ENCODE peak calls at places on chromosomes 11 and 22, in ten cellular contexts. Q is esophagus muscularis mucosa, K is uterus, E is K562, F is HCT116, H is esophagus squamous epithelium, C is ovary, V is suprapubic skin, R is Peyer's patch, S is body of pancreas. U is an unnamed sample.

GRCh38 chr11:132898021-132898420 is 634.3 kb downstream of the OPCML start:
- DNase-seq in H (no peak), V (no peak), Q (no peak), K (no peak), E (no peak), S (peak; percentile 11), R (no peak), F (no peak), C (no peak), U (no peak)

GRCh38 chr11:65894034-65894591 is 3.6 kb downstream of the CCDC85B start:
- DNase-seq in S (no peak), R (peak; percentile 70), V (no peak), E (no peak), C (no peak), F (no peak), H (no peak), Q (no peak), K (peak; percentile 39), U (no peak)

GRCh38 chr22:46061431-46062231 is 84.7 kb upstream of the WNT7B start:
- DNase-seq in C (no peak), K (peak; percentile 19), S (peak; percentile 23), V (peak; percentile 64), H (no peak), E (no peak), R (no peak), F (no peak), Q (no peak), U (no peak)

GRCh38 chr11:107741044-107741823 is 29.4 kb upstream of the SLN start:
- DNase-seq in Q (no peak), R (no peak), H (no peak), K (no peak), V (no peak), C (no peak), E (peak; percentile 19), F (peak; percentile 22), S (peak; percentile 6), U (no peak)

GRCh38 chr11:57527056-57527631 is 3.4 kb downstream of the TIMM10 start:
- DNase-seq in S (peak; percentile 90), R (peak; percentile 77), V (peak; percentile 77), F (peak; percentile 32), E (peak; percentile 49), H (no peak), C (peak; percentile 74), K (peak; percentile 74), Q (peak; percentile 93), U (peak; percentile 78)

GRCh38 chr11:44973634-44974401 is 23.1 kb upstream of the TP53I11 start:
- DNase-seq in C (no peak), F (no peak), V (no peak), R (no peak), Q (no peak), E (no peak), K (no peak), S (no peak), H (no peak), U (no peak)

GRCh38 chr22:35719212-35719869 is 1.7 kb downstream of the APOL5 start:
- DNase-seq in V (no peak), S (no peak), R (no peak), K (no peak), Q (no peak), H (no peak), E (no peak), F (no peak), C (no peak), U (no peak)

GRCh38 chr11:6326980-6327379 is 6.7 kb upstream of the CAVIN3 start:
- DNase-seq in V (no peak), F (no peak), Q (no peak), E (no peak), R (no peak), C (no peak), S (no peak), K (no peak), H (no peak), U (no peak)

GRCh38 chr11:122215244-122215992 is 99.4 kb upstream of the BLID start:
- DNase-seq in R (no peak), S (peak; percentile 80), C (peak; percentile 81), K (peak; percentile 63), V (peak; percentile 79), Q (no peak), H (no peak), F (peak; percentile 51), E (peak; percentile 24), U (peak; percentile 69)

GRCh38 chr11:14261094-14261493 is 97.9 kb downstream of the RRAS2 start:
- DNase-seq in F (no peak), C (no peak), H (no peak), S (no peak), E (no peak), K (no peak), Q (no peak), R (no peak), V (no peak), U (no peak)

GRCh38 chr11:34075178-34075820 is 23.8 kb downstream of the CAPRIN1 start:
- DNase-seq in H (no peak), V (no peak), R (no peak), Q (no peak), C (no peak), F (peak; percentile 60), E (no peak), S (no peak), K (no peak), U (no peak)

GRCh38 chr22:49011379-49011768 is 816.3 kb downstream of the BRD1 start:
- DNase-seq in Q (peak; percentile 90), V (no peak), H (no peak), F (no peak), K (no peak), R (no peak), E (no peak), S (no peak), C (no peak), U (no peak)

GRCh38 chr22:19048531-19048930 is 73.7 kb downstream of the DGCR2 start:
- DNase-seq in V (no peak), C (no peak), S (no peak), F (no peak), H (no peak), Q (no peak), R (no peak), E (no peak), K (no peak), U (no peak)

GRCh38 chr11:8963569-8964323 is 496 bp downstream of the TMEM9B start:
- DNase-seq in F (peak; percentile 72), Q (peak; percentile 93), E (peak; percentile 71), C (no peak), K (peak; percentile 71), V (peak; percentile 90), S (peak; percentile 90), H (peak; percentile 41), R (peak; percentile 82), U (peak; percentile 91)

GRCh38 chr11:63871962-63872832 is 33.3 kb downstream of the MARK2 start:
- DNase-seq in S (peak; percentile 90), K (peak; percentile 78), R (peak; percentile 43), F (peak; percentile 60), V (peak; percentile 89), E (peak; percentile 85), H (no peak), C (peak; percentile 45), Q (peak; percentile 94), U (peak; percentile 93)

GRCh38 chr11:63869171-63869591 is 30.3 kb downstream of the MARK2 start:
- DNase-seq in F (no peak), E (no peak), K (no peak), C (no peak), R (no peak), H (no peak), S (peak; percentile 41), V (no peak), Q (no peak), U (peak; percentile 60)

GRCh38 chr11:63869686-63870085 is 30.8 kb downstream of the MARK2 start:
- DNase-seq in R (peak; percentile 70), K (no peak), C (no peak), V (no peak), F (no peak), H (no peak), Q (no peak), S (no peak), E (no peak), U (no peak)

GRCh38 chr11:63868399-63869064 is 29.6 kb downstream of the MARK2 start:
- DNase-seq in S (no peak), V (no peak), F (no peak), R (no peak), H (no peak), E (no peak), K (no peak), C (no peak), Q (no peak), U (no peak)

GRCh38 chr11:63870351-63871197 is 31.7 kb downstream of the MARK2 start:
- DNase-seq in E (no peak), K (no peak), H (no peak), C (no peak), V (no peak), S (no peak), R (no peak), F (no peak), Q (no peak), U (no peak)
- H3K4me1 ChIP-seq in E (peaks cover 34% of the 10 kb centered on the region), K (peaks cover 18% of the 10 kb centered on the region), H (peaks cover 73% of the 10 kb centered on the region), C (peaks cover 31% of the 10 kb centered on the region), V (peaks cover 85% of the 10 kb centered on the region), S (peaks cover 89% of the 10 kb centered on the region), R (peaks cover 20% of the 10 kb centered on the region), F (peaks cover 7% of the 10 kb centered on the region), Q (peaks cover 91% of the 10 kb centered on the region), U (peaks cover 96% of the 10 kb centered on the region)

DNA sequence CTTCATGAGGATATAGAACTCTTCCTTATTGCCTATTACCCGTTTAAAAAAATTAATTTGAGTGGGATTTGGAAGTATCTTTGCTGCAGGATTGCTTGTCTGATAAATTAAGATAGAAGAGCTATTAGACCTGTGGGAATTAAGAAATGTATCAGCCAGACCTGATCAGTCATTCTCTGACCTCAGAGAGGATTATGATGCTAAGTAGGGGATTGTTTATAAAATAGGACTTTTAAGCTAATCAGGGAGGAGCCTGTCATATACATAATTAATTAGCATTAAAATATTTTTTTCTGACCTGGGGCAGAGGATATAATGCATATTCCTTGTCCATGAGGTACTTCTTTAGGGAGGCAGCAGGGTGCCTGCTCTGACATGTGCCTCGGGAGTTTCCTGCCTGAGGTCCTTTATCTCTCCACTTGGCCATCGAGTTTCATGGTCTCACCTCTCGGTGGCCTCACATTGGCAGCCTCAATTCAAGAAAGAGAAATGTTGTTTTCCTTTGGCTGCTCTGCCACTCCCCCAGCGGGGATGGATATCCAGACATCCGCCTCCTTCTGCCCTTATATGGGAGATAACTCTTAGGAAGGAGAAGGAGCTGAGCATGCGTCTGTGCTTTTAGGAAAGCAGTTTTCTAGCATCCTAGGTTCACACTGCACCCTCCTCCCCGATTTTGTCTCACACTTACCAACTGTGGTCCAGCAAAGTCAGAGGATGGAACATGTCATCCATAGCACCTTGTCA is 41.1 kb downstream of the DIXDC1 start:
- DNase-seq in Q (no peak), S (peak; percentile 21), V (peak; percentile 78), E (no peak), C (peak; percentile 61), F (no peak), R (no peak), K (peak; percentile 82), H (no peak), U (no peak)
- TF ChIP-seq POLR2A in Q (no peak), S (no peak), V (no peak), E (no peak), C (no peak), F (no peak), R (no peak), K (peak; percentile 80), H (no peak), U (no peak)

GRCh38 chr11:75241906-75242644 is 1.5 kb downstream of the TPBGL start:
- DNase-seq in H (no peak), E (no peak), F (no peak), S (no peak), R (no peak), K (peak; percentile 11), V (peak; percentile 60), Q (no peak), C (no peak), U (no peak)
- H3K27ac ChIP-seq in H (no peak overlapping the region), E (no peak overlapping the region), F (no peak overlapping the region), S (no peak overlapping the region), R (no peak overlapping the region), K (no peak overlapping the region), V (no peak overlapping the region), Q (no peak overlapping the region), C (no peak overlapping the region), U (no peak overlapping the region)

GRCh38 chr22:31287818-31288495 is 4.3 kb downstream of the PIK3IP1 start:
- DNase-seq in Q (no peak), S (no peak), K (no peak), H (no peak), F (no peak), R (no peak), E (no peak), V (no peak), C (no peak), U (peak; percentile 75)
- H3K4me1 ChIP-seq in Q (peaks cover 50% of the 10 kb centered on the region), S (peaks cover 26% of the 10 kb centered on the region), K (peaks cover 15% of the 10 kb centered on the region), H (peaks cover 43% of the 10 kb centered on the region), F (peaks cover 21% of the 10 kb centered on the region), R (no peaks in the 10 kb centered on the region), E (peaks cover 24% of the 10 kb centered on the region), V (peaks cover 48% of the 10 kb centered on the region), C (peaks cover 5% of the 10 kb centered on the region), U (peaks cover 52% of the 10 kb centered on the region)